ENCODE peak calls at places on chromosome 1, in five cellular contexts. E, B, V, O and C are unnamed samples.

GRCh38 chr1:14261395-14261794 is 337.1 kb upstream of the KAZN start:
- DNase-seq in E (no peak), B (no peak), V (no peak), O (no peak), C (no peak)

GRCh38 chr1:9404117-9404516 is 111.4 kb downstream of the SPSB1 start:
- DNase-seq in E (no peak), B (no peak), V (no peak), O (no peak), C (no peak)

GRCh38 chr1:183276386-183276785 is 90.3 kb downstream of the LAMC2 start:
- DNase-seq in E (no peak), B (no peak), V (no peak), O (no peak), C (no peak)

GRCh38 chr1:220013497-220013896 is 32.8 kb downstream of the EPRS1 start:
- DNase-seq in E (no peak), B (no peak), V (no peak), O (no peak), C (no peak)

GRCh38 chr1:4960782-4961475 is 306.5 kb downstream of the AJAP1 start:
- DNase-seq in E (no peak), B (no peak), V (no peak), O (peak), C (no peak)

GRCh38 chr1:94183197-94183815 is 54.1 kb downstream of the ARHGAP29 start:
- DNase-seq in E (no peak), B (no peak), V (no peak), O (no peak), C (no peak)

GRCh38 chr1:6998267-6998666 is 213.0 kb downstream of the CAMTA1 start:
- DNase-seq in E (peak), B (no peak), V (no peak), O (peak), C (no peak)

GRCh38 chr1:40745180-40745579 is 38.4 kb upstream of the KCNQ4 start:
- DNase-seq in E (no peak), B (no peak), V (no peak), O (no peak), C (no peak)

GRCh38 chr1:6358757-6359567 is 34.6 kb downstream of the ACOT7 start:
- DNase-seq in E (no peak), B (no peak), V (no peak), O (peak), C (no peak)

GRCh38 chr1:113282897-113283285 is 107.4 kb upstream of the MAGI3 start:
- DNase-seq in E (no peak), B (no peak), V (no peak), O (no peak), C (no peak)

GRCh38 chr1:196661345-196661744 is 9.5 kb downstream of the CFH start:
- DNase-seq in E (no peak), B (no peak), V (no peak), O (no peak), C (no peak)

GRCh38 chr1:159828916-159829634 is 2.4 kb downstream of the SLAMF8 start:
- DNase-seq in E (peak), B (peak), V (no peak), O (peak), C (peak)

GRCh38 chr1:16017461-16018303 is at the start of gene HSPB7:
- DNase-seq in E (no peak), B (peak), V (no peak), O (peak), C (no peak)

GRCh38 chr1:91900538-91900937 is 14.6 kb upstream of the TGFBR3 start:
- DNase-seq in E (no peak), B (no peak), V (no peak), O (no peak), C (no peak)

GRCh38 chr1:21779613-21780521 is 3.1 kb downstream of the USP48 start:
- DNase-seq in E (no peak), B (no peak), V (no peak), O (no peak), C (no peak)

GRCh38 chr1:179166663-179167417 is 62.6 kb downstream of the ABL2 start:
- DNase-seq in E (no peak), B (no peak), V (no peak), O (no peak), C (no peak)

GRCh38 chr1:67754526-67754920 is 69.5 kb downstream of the GADD45A start:
- DNase-seq in E (no peak), B (no peak), V (no peak), O (no peak), C (no peak)

GRCh38 chr1:204128464-204128963 is 23.3 kb downstream of the ETNK2 start:
- DNase-seq in E (no peak), B (no peak), V (no peak), O (no peak), C (no peak)

GRCh38 chr1:46991083-46991923 is 32.2 kb upstream of the CYP4X1 start:
- DNase-seq in E (no peak), B (no peak), V (no peak), O (no peak), C (no peak)

GRCh38 chr1:153790996-153791855 is 16.0 kb downstream of the SLC27A3 start:
- DNase-seq in E (no peak), B (no peak), V (no peak), O (no peak), C (no peak)

GRCh38 chr1:147586412-147586811 is 45.1 kb downstream of the BCL9 start:
- DNase-seq in E (no peak), B (no peak), V (no peak), O (no peak), C (no peak)

GRCh38 chr1:147577033-147577773 is 35.9 kb downstream of the BCL9 start:
- DNase-seq in E (no peak), B (no peak), V (no peak), O (no peak), C (no peak)

GRCh38 chr1:220962031-220962751 is 82.9 kb downstream of the HLX start:
- DNase-seq in E (no peak), B (no peak), V (no peak), O (no peak), C (no peak)

GRCh38 chr1:164803366-164803765 is 244.4 kb downstream of the PBX1 start:
- DNase-seq in E (no peak), B (no peak), V (no peak), O (no peak), C (no peak)

GRCh38 chr1:31701137-31701736 is 2.6 kb downstream of the COL16A1 start:
- DNase-seq in E (peak), B (peak), V (peak), O (no peak), C (peak)

GRCh38 chr1:119372493-119373086 is 4.0 kb downstream of the HAO2 start:
- DNase-seq in E (peak), B (no peak), V (no peak), O (peak), C (no peak)

GRCh38 chr1:53123462-53124129 is 18.8 kb downstream of the SLC1A7 start:
- DNase-seq in E (no peak), B (no peak), V (no peak), O (no peak), C (no peak)

GRCh38 chr1:19852036-19852435 is 30.2 kb upstream of the OTUD3 start:
- DNase-seq in E (no peak), B (no peak), V (no peak), O (no peak), C (no peak)

GRCh38 chr1:44239337-44239960 is 26.2 kb downstream of the DMAP1 start:
- DNase-seq in E (no peak), B (peak), V (no peak), O (peak), C (no peak)

GRCh38 chr1:6083385-6083784 is 37.7 kb downstream of the KCNAB2 start:
- DNase-seq in E (no peak), B (peak), V (no peak), O (no peak), C (no peak)

GRCh38 chr1:12464028-12464427 is 154.0 kb downstream of the DHRS3 start:
- DNase-seq in E (no peak), B (no peak), V (no peak), O (no peak), C (no peak)

GRCh38 chr1:236830560-236830959 is 35.5 kb downstream of the MTR start:
- DNase-seq in E (no peak), B (no peak), V (no peak), O (no peak), C (no peak)

GRCh38 chr1:156191292-156191954 is 2.5 kb upstream of the SLC25A44 start:
- DNase-seq in E (no peak), B (no peak), V (no peak), O (no peak), C (no peak)

GRCh38 chr1:181135462-181135781 is 46.9 kb downstream of the IER5 start:
- DNase-seq in E (no peak), B (no peak), V (no peak), O (peak), C (no peak)

GRCh38 chr1:67146101-67146500 is 11.3 kb upstream of the C1orf141 start:
- DNase-seq in E (no peak), B (no peak), V (no peak), O (no peak), C (no peak)

GRCh38 chr1:235052067-235053008 is 76.3 kb downstream of the TOMM20 start:
- DNase-seq in E (no peak), B (no peak), V (no peak), O (no peak), C (no peak)

GRCh38 chr1:203276916-203277535 is 28.3 kb upstream of the BTG2 start:
- DNase-seq in E (no peak), B (no peak), V (no peak), O (no peak), C (no peak)